ENCODE peak calls at places on chromosomes 12 and 14, in seven cellular contexts. One of them, this sample, is unnamed.

GRCh38 chr12:132163041-132163910 is 19.0 kb downstream of the NOC4L start:
- DNase-seq in neural progenitor cell: no peak
- DNase-seq in SK-N-SH: no peak
- DNase-seq in PC-9: no peak
- DNase-seq in adrenal gland: no peak
- DNase-seq in SJSA1: no peak
- DNase-seq in Caco-2: no peak
- DNase-seq in this sample: no peak

GRCh38 chr14:103808403-103809001 is 38.9 kb downstream of the PPP1R13B start:
- DNase-seq in neural progenitor cell: peak; percentile 90
- DNase-seq in SK-N-SH: peak; percentile 80
- DNase-seq in PC-9: peak; percentile 69
- DNase-seq in adrenal gland: peak; percentile 87
- DNase-seq in SJSA1: peak; percentile 40
- DNase-seq in Caco-2: peak; percentile 69
- DNase-seq in this sample: no peak

GRCh38 chr12:77102123-77102522 is 36.8 kb upstream of the E2F7 start:
- DNase-seq in neural progenitor cell: no peak
- DNase-seq in SK-N-SH: no peak
- DNase-seq in PC-9: no peak
- DNase-seq in adrenal gland: no peak
- DNase-seq in SJSA1: no peak
- DNase-seq in Caco-2: no peak
- DNase-seq in this sample: no peak

GRCh38 chr12:132341318-132342050 is 12.1 kb upstream of the GALNT9 start:
- DNase-seq in neural progenitor cell: no peak
- DNase-seq in SK-N-SH: no peak
- DNase-seq in PC-9: no peak
- DNase-seq in adrenal gland: no peak
- DNase-seq in SJSA1: no peak
- DNase-seq in Caco-2: no peak
- DNase-seq in this sample: no peak

GRCh38 chr14:104318558-104319488 is 180.4 kb downstream of the KIF26A start:
- DNase-seq in neural progenitor cell: no peak
- DNase-seq in SK-N-SH: no peak
- DNase-seq in PC-9: no peak
- DNase-seq in adrenal gland: peak; percentile 15
- DNase-seq in SJSA1: no peak
- DNase-seq in Caco-2: no peak
- DNase-seq in this sample: no peak

GRCh38 chr12:89701606-89702206 is 6.9 kb downstream of the ATP2B1 start:
- DNase-seq in neural progenitor cell: no peak
- DNase-seq in SK-N-SH: no peak
- DNase-seq in PC-9: no peak
- DNase-seq in adrenal gland: no peak
- DNase-seq in SJSA1: no peak
- DNase-seq in Caco-2: no peak
- DNase-seq in this sample: no peak

GRCh38 chr12:131194166-131194565 is 240.5 kb downstream of the ADGRD1 start:
- DNase-seq in neural progenitor cell: no peak
- DNase-seq in SK-N-SH: peak; percentile 47
- DNase-seq in PC-9: no peak
- DNase-seq in adrenal gland: no peak
- DNase-seq in SJSA1: no peak
- DNase-seq in Caco-2: peak; percentile 47
- DNase-seq in this sample: no peak

GRCh38 chr12:121251838-121252237 is 41.9 kb downstream of the P2RX4 start:
- DNase-seq in neural progenitor cell: no peak
- DNase-seq in SK-N-SH: no peak
- DNase-seq in PC-9: no peak
- DNase-seq in adrenal gland: no peak
- DNase-seq in SJSA1: no peak
- DNase-seq in Caco-2: no peak
- DNase-seq in this sample: no peak

GRCh38 chr12:108371801-108372344 is 32.8 kb upstream of the CMKLR1 start:
- DNase-seq in neural progenitor cell: no peak
- DNase-seq in SK-N-SH: no peak
- DNase-seq in PC-9: no peak
- DNase-seq in adrenal gland: no peak
- DNase-seq in SJSA1: no peak
- DNase-seq in Caco-2: no peak
- DNase-seq in this sample: peak; percentile 65

GRCh38 chr14:55440385-55440784 is at the start of gene TBPL2:
- DNase-seq in neural progenitor cell: peak; percentile 67
- DNase-seq in SK-N-SH: no peak
- DNase-seq in PC-9: no peak
- DNase-seq in adrenal gland: no peak
- DNase-seq in SJSA1: no peak
- DNase-seq in Caco-2: no peak
- DNase-seq in this sample: no peak

GRCh38 chr12:62466596-62467411 is at the start of gene MON2:
- DNase-seq in neural progenitor cell: peak; percentile 93
- DNase-seq in SK-N-SH: peak; percentile 97
- DNase-seq in PC-9: peak; percentile 83
- DNase-seq in adrenal gland: peak; percentile 91
- DNase-seq in SJSA1: peak; percentile 82
- DNase-seq in Caco-2: peak; percentile 81
- DNase-seq in this sample: peak; percentile 32

GRCh38 chr12:96985515-96986362 is 78.7 kb downstream of the NEDD1 start:
- DNase-seq in neural progenitor cell: peak; percentile 66
- DNase-seq in SK-N-SH: no peak
- DNase-seq in PC-9: peak; percentile 32
- DNase-seq in adrenal gland: no peak
- DNase-seq in SJSA1: no peak
- DNase-seq in Caco-2: no peak
- DNase-seq in this sample: no peak

GRCh38 chr14:96178674-96179321 is 25.8 kb upstream of the BDKRB2 start:
- DNase-seq in neural progenitor cell: no peak
- DNase-seq in SK-N-SH: no peak
- DNase-seq in PC-9: no peak
- DNase-seq in adrenal gland: no peak
- DNase-seq in SJSA1: no peak
- DNase-seq in Caco-2: no peak
- DNase-seq in this sample: no peak

GRCh38 chr14:100895411-100895810 is 8.1 kb downstream of the RTL1 start:
- DNase-seq in neural progenitor cell: no peak
- DNase-seq in SK-N-SH: no peak
- DNase-seq in PC-9: no peak
- DNase-seq in adrenal gland: no peak
- DNase-seq in SJSA1: no peak
- DNase-seq in Caco-2: no peak
- DNase-seq in this sample: no peak

GRCh38 chr14:63893701-63894458 is 41.1 kb downstream of the SYNE2 start:
- DNase-seq in neural progenitor cell: peak; percentile 34
- DNase-seq in SK-N-SH: no peak
- DNase-seq in PC-9: no peak
- DNase-seq in adrenal gland: no peak
- DNase-seq in SJSA1: peak; percentile 15
- DNase-seq in Caco-2: no peak
- DNase-seq in this sample: peak; percentile 43

GRCh38 chr12:111276189-111276588 is 92.7 kb downstream of the PHETA1 start:
- DNase-seq in neural progenitor cell: no peak
- DNase-seq in SK-N-SH: no peak
- DNase-seq in PC-9: no peak
- DNase-seq in adrenal gland: no peak
- DNase-seq in SJSA1: no peak
- DNase-seq in Caco-2: no peak
- DNase-seq in this sample: no peak

GRCh38 chr12:54750-55535 is 11.6 kb upstream of the IQSEC3 start:
- DNase-seq in neural progenitor cell: no peak
- DNase-seq in SK-N-SH: no peak
- DNase-seq in PC-9: no peak
- DNase-seq in adrenal gland: no peak
- DNase-seq in SJSA1: no peak
- DNase-seq in Caco-2: no peak
- DNase-seq in this sample: no peak

GRCh38 chr14:104879201-104879982 is 14.3 kb downstream of the CEP170B start:
- DNase-seq in neural progenitor cell: no peak
- DNase-seq in SK-N-SH: no peak
- DNase-seq in PC-9: no peak
- DNase-seq in adrenal gland: no peak
- DNase-seq in SJSA1: no peak
- DNase-seq in Caco-2: no peak
- DNase-seq in this sample: no peak

GRCh38 chr14:39988939-39989338 is 556.7 kb upstream of the FBXO33 start:
- DNase-seq in neural progenitor cell: peak; percentile 61
- DNase-seq in SK-N-SH: no peak
- DNase-seq in PC-9: no peak
- DNase-seq in adrenal gland: no peak
- DNase-seq in SJSA1: no peak
- DNase-seq in Caco-2: no peak
- DNase-seq in this sample: peak; percentile 29

GRCh38 chr14:92135269-92135668 is 13.5 kb downstream of the CPSF2 start:
- DNase-seq in neural progenitor cell: peak; percentile 4
- DNase-seq in SK-N-SH: peak; percentile 22
- DNase-seq in PC-9: no peak
- DNase-seq in adrenal gland: no peak
- DNase-seq in SJSA1: peak; percentile 5
- DNase-seq in Caco-2: no peak
- DNase-seq in this sample: no peak

GRCh38 chr12:115752913-115753726 is 524.4 kb downstream of the MED13L start:
- DNase-seq in neural progenitor cell: peak; percentile 76
- DNase-seq in SK-N-SH: peak; percentile 55
- DNase-seq in PC-9: no peak
- DNase-seq in adrenal gland: peak; percentile 79
- DNase-seq in SJSA1: peak; percentile 53
- DNase-seq in Caco-2: peak; percentile 38
- DNase-seq in this sample: no peak

GRCh38 chr12:96652870-96653269 is 163.5 kb downstream of the CFAP54 start:
- DNase-seq in neural progenitor cell: no peak
- DNase-seq in SK-N-SH: no peak
- DNase-seq in PC-9: no peak
- DNase-seq in adrenal gland: no peak
- DNase-seq in SJSA1: no peak
- DNase-seq in Caco-2: no peak
- DNase-seq in this sample: no peak

GRCh38 chr14:58628381-58628780 is 9.4 kb upstream of the DACT1 start:
- DNase-seq in neural progenitor cell: peak; percentile 66
- DNase-seq in SK-N-SH: no peak
- DNase-seq in PC-9: no peak
- DNase-seq in adrenal gland: no peak
- DNase-seq in SJSA1: no peak
- DNase-seq in Caco-2: no peak
- DNase-seq in this sample: no peak

GRCh38 chr12:75563351-75563750 is 51.9 kb upstream of the KRR1 start:
- DNase-seq in neural progenitor cell: no peak
- DNase-seq in SK-N-SH: no peak
- DNase-seq in PC-9: no peak
- DNase-seq in adrenal gland: no peak
- DNase-seq in SJSA1: no peak
- DNase-seq in Caco-2: no peak
- DNase-seq in this sample: no peak

GRCh38 chr12:103957865-103958388 is 7.7 kb upstream of the TDG start:
- DNase-seq in neural progenitor cell: no peak
- DNase-seq in SK-N-SH: no peak
- DNase-seq in PC-9: no peak
- DNase-seq in adrenal gland: no peak
- DNase-seq in SJSA1: no peak
- DNase-seq in Caco-2: no peak
- DNase-seq in this sample: no peak
- H3K4me3 ChIP-seq in neural progenitor cell: peak overlapping the region; percentile 92
- H3K4me3 ChIP-seq in SK-N-SH: no peak overlapping the region
- H3K4me3 ChIP-seq in PC-9: peak overlapping the region; percentile 97
- H3K4me3 ChIP-seq in adrenal gland: no peak overlapping the region
- H3K4me3 ChIP-seq in SJSA1: no peak overlapping the region
- H3K4me3 ChIP-seq in Caco-2: peak overlapping the region; percentile 97
- H3K4me3 ChIP-seq in this sample: no peak overlapping the region

DNA sequence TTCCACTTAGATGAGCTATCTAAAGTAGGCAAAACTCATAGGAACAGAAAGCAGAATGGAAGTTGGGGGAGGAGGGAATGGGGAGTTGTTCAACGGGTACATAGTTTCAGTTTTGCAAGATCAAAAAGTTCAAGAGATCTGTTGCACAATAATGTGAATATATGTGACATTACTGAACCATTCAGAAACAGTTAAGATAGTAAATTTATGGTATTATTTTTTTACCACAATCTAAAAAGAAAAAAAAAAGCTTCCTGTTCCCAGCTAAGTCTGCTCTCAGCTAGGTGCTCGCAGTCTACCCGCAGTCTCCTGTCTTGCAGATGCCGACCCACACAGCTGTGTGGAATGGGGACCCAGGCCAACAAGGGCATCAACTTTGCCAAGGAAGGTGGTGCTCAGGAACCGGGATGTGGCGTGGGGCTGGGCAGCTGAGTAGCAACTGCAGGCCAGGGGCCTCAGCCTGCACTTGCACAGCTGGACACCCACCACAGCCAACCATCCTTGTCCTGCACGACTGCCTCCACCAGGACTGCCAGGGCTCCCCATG is 15.3 kb upstream of the ANO6 start:
- DNase-seq in neural progenitor cell: no peak
- DNase-seq in SK-N-SH: no peak
- DNase-seq in PC-9: no peak
- DNase-seq in adrenal gland: no peak
- DNase-seq in SJSA1: no peak
- DNase-seq in Caco-2: no peak
- DNase-seq in this sample: no peak
- H3K4me3 ChIP-seq in neural progenitor cell: no peak overlapping the region
- H3K4me3 ChIP-seq in SK-N-SH: no peak overlapping the region
- H3K4me3 ChIP-seq in PC-9: no peak overlapping the region
- H3K4me3 ChIP-seq in adrenal gland: no peak overlapping the region
- H3K4me3 ChIP-seq in SJSA1: no peak overlapping the region
- H3K4me3 ChIP-seq in Caco-2: no peak overlapping the region
- H3K4me3 ChIP-seq in this sample: no peak overlapping the region

GRCh38 chr14:24392327-24393098 is 6.3 kb upstream of the NYNRIN start:
- DNase-seq in neural progenitor cell: no peak
- DNase-seq in SK-N-SH: no peak
- DNase-seq in PC-9: peak; percentile 49
- DNase-seq in adrenal gland: no peak
- DNase-seq in SJSA1: no peak
- DNase-seq in Caco-2: no peak
- DNase-seq in this sample: no peak
- H3K4me3 ChIP-seq in neural progenitor cell: no peak overlapping the region
- H3K4me3 ChIP-seq in SK-N-SH: no peak overlapping the region
- H3K4me3 ChIP-seq in PC-9: peak overlapping the region; percentile 55
- H3K4me3 ChIP-seq in adrenal gland: no peak overlapping the region
- H3K4me3 ChIP-seq in SJSA1: no peak overlapping the region
- H3K4me3 ChIP-seq in Caco-2: no peak overlapping the region
- H3K4me3 ChIP-seq in this sample: peak overlapping the region; percentile 9

DNA sequence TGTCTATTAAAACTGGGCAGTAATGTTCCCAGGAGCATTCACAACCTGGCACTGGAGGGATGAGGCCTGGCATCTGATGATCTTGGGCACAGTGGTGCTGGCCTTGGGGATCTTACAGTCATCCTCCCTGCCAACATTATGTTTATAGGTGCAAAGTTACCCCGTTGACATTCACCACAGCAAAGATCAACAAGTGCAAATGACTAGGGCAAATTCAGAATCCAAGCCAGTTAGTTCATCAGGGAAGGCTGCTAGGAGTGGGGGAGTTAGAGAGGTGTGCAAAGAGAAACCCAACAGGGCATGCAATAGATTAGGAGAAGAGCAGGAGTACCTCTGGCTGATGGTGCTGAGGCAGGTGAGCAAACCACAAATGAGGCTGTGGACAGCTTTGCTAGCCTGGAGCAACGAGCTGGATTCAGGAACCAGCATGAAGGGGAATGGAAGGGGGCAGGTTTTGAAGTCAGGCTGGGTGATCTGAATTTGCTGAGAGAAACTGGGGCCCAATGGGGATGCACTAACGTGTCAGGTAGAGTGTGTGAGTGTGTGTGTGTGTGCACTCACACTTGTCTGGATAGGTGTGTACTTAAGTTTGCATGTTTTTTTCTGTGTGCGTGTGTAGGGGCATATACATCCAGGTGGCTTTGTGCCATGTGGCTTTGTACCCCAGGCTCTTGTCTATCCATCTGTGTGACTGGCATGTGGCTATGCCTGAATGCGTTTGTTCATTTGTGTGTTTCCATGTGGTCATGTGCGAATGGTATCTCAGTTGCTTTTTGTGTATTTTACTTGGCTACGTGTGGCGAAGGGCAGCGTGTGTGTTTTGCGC is 1.6 kb downstream of the CISTR start:
- DNase-seq in neural progenitor cell: no peak
- DNase-seq in SK-N-SH: no peak
- DNase-seq in PC-9: no peak
- DNase-seq in adrenal gland: no peak
- DNase-seq in SJSA1: no peak
- DNase-seq in Caco-2: no peak
- DNase-seq in this sample: no peak
- H3K4me3 ChIP-seq in neural progenitor cell: peak overlapping the region; percentile 67
- H3K4me3 ChIP-seq in SK-N-SH: no peak overlapping the region
- H3K4me3 ChIP-seq in PC-9: no peak overlapping the region
- H3K4me3 ChIP-seq in adrenal gland: no peak overlapping the region
- H3K4me3 ChIP-seq in SJSA1: no peak overlapping the region
- H3K4me3 ChIP-seq in Caco-2: no peak overlapping the region
- H3K4me3 ChIP-seq in this sample: no peak overlapping the region

This sample was measured in kidney epithelial cell.